ENCODE peak calls at places on chromosome 2, in seven cellular contexts. L, W, H, P, K, S and D are unnamed samples.

GRCh38 chr2:59025157-59025757 is 784.1 kb upstream of the FANCL start:
- DNase-seq in L (no peak), W (peak), H (peak), P (no peak), K (peak), S (no peak), D (peak)

GRCh38 chr2:189232759-189233406 is 53.3 kb upstream of the COL5A2 start:
- DNase-seq in L (no peak), W (no peak), H (no peak), P (no peak), K (no peak), S (no peak), D (no peak)

GRCh38 chr2:207200136-207200535 is 34.4 kb upstream of the KLF7 start:
- DNase-seq in L (no peak), W (no peak), H (no peak), P (no peak), K (peak), S (no peak), D (peak)

GRCh38 chr2:27211241-27211942 is 449 bp upstream of the ATRAID start:
- DNase-seq in L (no peak), W (no peak), H (peak), P (no peak), K (peak), S (no peak), D (no peak)

GRCh38 chr2:79723830-79724229 is 211.0 kb downstream of the CTNNA2 start:
- DNase-seq in L (no peak), W (no peak), H (no peak), P (no peak), K (no peak), S (no peak), D (no peak)

GRCh38 chr2:98569197-98569793 is 39.0 kb downstream of the COA5 start:
- DNase-seq in L (peak), W (peak), H (peak), P (peak), K (peak), S (peak), D (peak)

GRCh38 chr2:149955201-149955600 is 367.6 kb upstream of the MMADHC start:
- DNase-seq in L (no peak), W (no peak), H (no peak), P (no peak), K (no peak), S (no peak), D (no peak)

GRCh38 chr2:225471492-225471891 is 72.0 kb downstream of the NYAP2 start:
- DNase-seq in L (no peak), W (no peak), H (peak), P (no peak), K (no peak), S (no peak), D (no peak)

GRCh38 chr2:9287400-9288059 is 80.9 kb downstream of the ASAP2 start:
- DNase-seq in L (no peak), W (no peak), H (no peak), P (no peak), K (peak), S (no peak), D (no peak)

GRCh38 chr2:226767056-226767813 is 32.4 kb downstream of the IRS1 start:
- DNase-seq in L (no peak), W (no peak), H (peak), P (no peak), K (no peak), S (no peak), D (no peak)

GRCh38 chr2:23520256-23520655 is 135.3 kb downstream of the KLHL29 start:
- DNase-seq in L (no peak), W (no peak), H (no peak), P (no peak), K (peak), S (no peak), D (peak)

GRCh38 chr2:239489481-239489880 is 88.7 kb upstream of the HDAC4 start:
- DNase-seq in L (no peak), W (no peak), H (no peak), P (no peak), K (no peak), S (no peak), D (no peak)

GRCh38 chr2:134238371-134238770 is 15.5 kb upstream of the MGAT5 start:
- DNase-seq in L (no peak), W (no peak), H (no peak), P (no peak), K (no peak), S (no peak), D (no peak)

GRCh38 chr2:97748397-97748796 is 35.0 kb downstream of the ZAP70 start:
- DNase-seq in L (peak), W (peak), H (no peak), P (peak), K (peak), S (peak), D (peak)